ENCODE peak calls at places on chromosomes 7 and 10, in ten cellular contexts. P is A549, O is AG04450, H is stomach, D is left ventricle myocardium inferior, K is heart left ventricle, C is pancreas, Q is astrocyte, X is endodermal cell, I is OCI-LY7. L is an unnamed sample.

GRCh38 chr10:52637592-52637991 is 135.0 kb downstream of the MBL2 start:
- DNase-seq in P (no peak), O (no peak), H (no peak), D (no peak), K (no peak), C (no peak), Q (no peak), X (no peak), I (no peak), L (no peak)

GRCh38 chr10:129446182-129446581 is 20.9 kb upstream of the MGMT start:
- DNase-seq in P (no peak), O (no peak), H (no peak), D (no peak), K (no peak), C (no peak), Q (no peak), X (peak; percentile 76), I (no peak), L (no peak)

GRCh38 chr10:110857265-110858158 is 14.2 kb upstream of the PDCD4 start:
- DNase-seq in P (no peak), O (peak; percentile 63), H (peak; percentile 88), D (no peak), K (no peak), C (no peak), Q (peak; percentile 61), X (peak; percentile 59), I (peak; percentile 84), L (no peak)

GRCh38 chr7:98206451-98207330 is 4.5 kb upstream of the BHLHA15 start:
- DNase-seq in P (no peak), O (no peak), H (no peak), D (no peak), K (no peak), C (peak; percentile 49), Q (no peak), X (no peak), I (no peak), L (no peak)

GRCh38 chr7:79761876-79762429 is 308.5 kb upstream of the MAGI2 start:
- DNase-seq in P (no peak), O (no peak), H (no peak), D (no peak), K (no peak), C (no peak), Q (no peak), X (no peak), I (no peak), L (no peak)

GRCh38 chr10:124306922-124307371 is 111.8 kb downstream of the OAT start:
- DNase-seq in P (no peak), O (no peak), H (no peak), D (no peak), K (no peak), C (no peak), Q (peak; percentile 13), X (no peak), I (no peak), L (peak; percentile 60)

GRCh38 chr10:76881477-76882220 is 756.0 kb downstream of the KCNMA1 start:
- DNase-seq in P (no peak), O (peak; percentile 6), H (no peak), D (no peak), K (no peak), C (no peak), Q (no peak), X (no peak), I (no peak), L (no peak)

GRCh38 chr7:124113040-124113439 is 80.2 kb upstream of the TMEM229A start:
- DNase-seq in P (no peak), O (no peak), H (no peak), D (no peak), K (no peak), C (no peak), Q (no peak), X (no peak), I (no peak), L (no peak)

GRCh38 chr10:86815640-86816039 is 59.2 kb downstream of the BMPR1A start:
- DNase-seq in P (no peak), O (no peak), H (no peak), D (no peak), K (no peak), C (no peak), Q (no peak), X (no peak), I (no peak), L (no peak)

GRCh38 chr10:86819567-86819966 is 63.1 kb downstream of the BMPR1A start:
- DNase-seq in P (no peak), O (no peak), H (no peak), D (no peak), K (no peak), C (no peak), Q (peak; percentile 44), X (no peak), I (no peak), L (no peak)

GRCh38 chr10:86813101-86813500 is 56.7 kb downstream of the BMPR1A start:
- DNase-seq in P (no peak), O (no peak), H (no peak), D (no peak), K (no peak), C (no peak), Q (peak; percentile 36), X (no peak), I (no peak), L (no peak)

GRCh38 chr10:86817246-86817645 is 60.8 kb downstream of the BMPR1A start:
- DNase-seq in P (no peak), O (no peak), H (no peak), D (no peak), K (no peak), C (no peak), Q (no peak), X (no peak), I (no peak), L (no peak)

GRCh38 chr10:86815035-86815617 is 58.7 kb downstream of the BMPR1A start:
- DNase-seq in P (no peak), O (no peak), H (no peak), D (no peak), K (no peak), C (no peak), Q (peak; percentile 56), X (no peak), I (no peak), L (no peak)
- TF ChIP-seq CTCF in P (no peak), O (no peak), H (no peak), D (no peak), K (no peak), C (no peak), Q (no peak), X (no peak), I (no peak), L (no peak)

DNA sequence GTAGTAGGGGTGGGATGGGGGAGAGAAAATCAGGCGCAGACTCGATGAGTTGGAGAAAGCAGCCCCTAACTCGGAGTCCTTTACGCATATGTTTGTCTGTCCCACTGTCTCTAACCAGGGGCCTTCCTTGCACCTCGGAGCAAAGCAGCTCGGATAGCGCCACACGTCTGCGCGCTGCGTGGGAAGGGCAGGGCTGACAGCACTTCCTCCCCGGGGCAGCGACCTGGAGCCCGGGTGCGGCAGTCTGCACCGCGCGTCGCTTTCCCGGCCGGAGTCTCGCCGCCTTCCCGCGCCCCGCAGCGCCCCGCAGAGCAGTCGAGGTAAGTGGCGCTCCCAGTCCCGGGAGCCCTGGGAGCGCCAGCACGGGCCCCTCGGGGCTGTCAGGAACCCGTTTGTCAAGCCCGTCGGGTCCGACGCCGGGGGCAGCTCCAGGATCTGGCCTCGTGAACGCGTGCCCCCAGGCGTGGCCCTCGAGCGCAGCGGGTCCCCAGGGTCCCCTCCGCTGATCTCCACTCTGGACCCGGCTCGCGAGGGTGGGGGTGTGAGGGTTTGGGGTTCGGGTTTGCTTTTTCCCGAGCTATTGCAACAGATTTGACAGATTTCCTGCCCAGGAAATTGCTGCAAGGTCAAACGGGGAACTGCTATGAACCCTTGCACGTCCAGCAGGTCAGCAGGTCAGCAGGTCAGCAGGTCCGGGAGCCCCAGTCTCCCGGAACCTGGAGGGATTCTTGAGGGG is 561 bp downstream of the APBB1IP start:
- DNase-seq in P (no peak), O (no peak), H (no peak), D (peak; percentile 34), K (peak; percentile 31), C (peak; percentile 58), Q (peak; percentile 15), X (peak; percentile 70), I (peak; percentile 79), L (peak; percentile 68)
- H3K4me3 ChIP-seq in P (peak overlapping the region; percentile 38), O (no peak overlapping the region), H (peak overlapping the region; percentile 49), D (peak overlapping the region; percentile 65), K (peak overlapping the region; percentile 14), C (peak overlapping the region; percentile 46), Q (peak overlapping the region; percentile 38), X (no peak overlapping the region), I (peak overlapping the region; percentile 93), L (peak overlapping the region; percentile 54)

DNA sequence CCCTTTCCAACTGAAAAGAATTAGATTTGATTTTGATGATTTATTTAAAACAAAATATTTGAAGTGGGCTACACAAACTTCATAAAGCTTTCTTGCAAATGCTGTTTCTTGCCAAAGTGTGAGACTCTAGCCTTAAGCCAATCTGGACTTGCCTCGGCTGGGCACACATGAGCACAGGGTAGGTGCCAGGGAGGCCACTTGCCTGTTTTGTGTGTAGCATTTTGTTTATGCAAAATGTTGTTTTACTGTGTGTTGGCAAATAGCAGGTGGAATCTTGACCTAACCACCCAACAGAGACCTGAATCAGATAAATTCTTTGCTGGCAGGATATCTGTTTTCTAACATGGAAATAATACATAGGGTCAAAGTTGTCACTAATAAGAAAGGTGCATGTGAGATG is 161.1 kb downstream of the BMPER start:
- DNase-seq in P (no peak), O (no peak), H (no peak), D (no peak), K (no peak), C (no peak), Q (no peak), X (no peak), I (no peak), L (no peak)
- H3K27ac ChIP-seq in P (peak overlapping the region; percentile 92), O (no peak overlapping the region), H (no peak overlapping the region), D (no peak overlapping the region), K (no peak overlapping the region), C (no peak overlapping the region), Q (no peak overlapping the region), X (no peak overlapping the region), I (no peak overlapping the region), L (no peak overlapping the region)

DNA sequence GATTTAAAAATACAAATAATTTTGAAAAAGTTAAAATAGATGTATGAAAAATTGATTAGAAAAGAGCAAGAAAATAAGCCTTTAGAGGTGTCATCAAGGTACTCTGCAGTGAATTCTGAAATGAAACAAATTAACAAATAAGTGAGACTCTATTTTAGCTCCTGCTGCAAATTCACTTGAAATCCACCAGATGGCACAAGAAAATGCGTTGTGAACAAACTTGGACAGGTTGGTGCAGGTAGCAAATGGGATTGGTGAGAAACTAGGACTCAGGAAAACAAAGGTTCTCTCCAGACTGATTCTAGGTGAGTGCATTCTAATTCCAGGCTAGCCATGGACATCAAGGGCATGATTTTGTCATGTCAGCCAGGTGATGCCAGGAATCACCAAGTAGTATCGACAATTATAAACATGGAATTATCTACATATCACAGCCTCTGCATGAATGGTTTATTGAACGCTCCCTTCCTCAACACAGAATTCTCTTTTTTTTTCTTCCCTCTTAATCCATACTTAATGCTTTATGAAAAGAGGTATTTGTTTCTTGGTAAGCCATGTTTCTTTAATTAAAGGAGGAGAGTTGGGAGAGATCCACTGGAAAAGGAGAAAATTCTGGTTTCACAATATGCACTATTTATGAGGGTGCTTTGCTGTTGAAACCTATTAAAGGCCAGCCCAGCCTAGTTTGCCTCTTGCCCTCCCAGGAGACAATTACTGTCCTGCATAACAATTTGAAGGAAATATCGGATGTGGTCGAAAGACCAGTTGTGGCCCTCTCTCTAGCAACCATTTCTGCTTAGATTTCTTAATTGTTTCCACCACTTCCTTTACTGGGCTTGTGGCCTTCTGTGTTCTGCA is 118.1 kb downstream of the ZNF365 start:
- DNase-seq in P (no peak), O (no peak), H (no peak), D (no peak), K (no peak), C (no peak), Q (peak; percentile 41), X (no peak), I (peak; percentile 72), L (no peak)
- TF ChIP-seq CTCF in P (peak; percentile 52), O (peak; percentile 62), H (peak; percentile 30), D (peak; percentile 56), K (peak; percentile 19), C (no peak), Q (peak; percentile 41), X (peak; percentile 81), I (peak; percentile 93), L (peak; percentile 42)

GRCh38 chr10:33553951-33554571 is 219.6 kb upstream of the NRP1 start:
- DNase-seq in P (no peak), O (no peak), H (no peak), D (no peak), K (no peak), C (no peak), Q (no peak), X (no peak), I (no peak), L (no peak)
- H3K4me3 ChIP-seq in P (no peak overlapping the region), O (no peak overlapping the region), H (no peak overlapping the region), D (no peak overlapping the region), K (no peak overlapping the region), C (no peak overlapping the region), Q (no peak overlapping the region), X (no peak overlapping the region), I (no peak overlapping the region), L (no peak overlapping the region)